ENCODE peak calls at places on chromosomes 4 and X, in four cellular contexts. F, P, Z and O are unnamed samples.

GRCh38 chr4:77493120-77493767 is 112.4 kb upstream of the CXCL13 start:
- DNase-seq in Z (no peak), P (no peak), F (no peak), O (no peak)

GRCh38 chr4:2745981-2746806 is 9.9 kb downstream of the TNIP2 start:
- DNase-seq in P (no peak), Z (peak), F (no peak), O (no peak)

GRCh38 chrX:151004085-151004484 is 20.9 kb downstream of the HMGB3 start:
- DNase-seq in P (no peak), F (no peak), Z (peak), O (peak)

GRCh38 chr4:83112239-83112638 is 2.3 kb downstream of the PLAC8 start:
- DNase-seq in F (no peak), Z (no peak), P (no peak), O (no peak)

GRCh38 chr4:54482529-54482961 is 175.2 kb upstream of the KIT start:
- DNase-seq in P (no peak), F (no peak), Z (peak), O (peak)

GRCh38 chrX:65706041-65706828 is 38.8 kb downstream of the MSN start:
- DNase-seq in P (no peak), F (no peak), Z (peak), O (peak)

GRCh38 chr4:123616970-123617392 is 220.4 kb downstream of the SPRY1 start:
- DNase-seq in P (no peak), Z (no peak), F (no peak), O (peak)

GRCh38 chr4:142098900-142099299 is 462.5 kb downstream of the IL15 start:
- DNase-seq in P (no peak), F (no peak), Z (no peak), O (peak)

GRCh38 chrX:81857192-81857591 is 655.3 kb downstream of the SH3BGRL start:
- DNase-seq in P (no peak), F (no peak), Z (no peak), O (no peak)

GRCh38 chrX:100593142-100593541 is 8.4 kb downstream of the TNMD start:
- DNase-seq in P (no peak), Z (no peak), F (no peak), O (no peak)

GRCh38 chr4:123600921-123601904 is 204.6 kb downstream of the SPRY1 start:
- DNase-seq in Z (no peak), P (no peak), F (no peak), O (no peak)

GRCh38 chr4:155906554-155907247 is 3.2 kb downstream of the TDO2 start:
- DNase-seq in F (no peak), Z (peak), P (no peak), O (no peak)

GRCh38 chr4:179095585-179096228 is 1653.5 kb upstream of the AGA start:
- DNase-seq in P (peak), F (peak), Z (peak), O (peak)

GRCh38 chr4:104490096-104490769 is 4.5 kb downstream of the CXXC4 start:
- DNase-seq in Z (no peak), F (peak), P (peak), O (peak)

GRCh38 chr4:131584587-131584986 is 1564.5 kb upstream of the PCDH10 start:
- DNase-seq in F (no peak), P (no peak), Z (no peak), O (no peak)

GRCh38 chrX:65990702-65991101 is 49.2 kb downstream of the VSIG4 start:
- DNase-seq in F (no peak), Z (no peak), P (no peak), O (no peak)

GRCh38 chr4:185143596-185143969 is 517 bp downstream of the SLC25A4 start:
- DNase-seq in F (no peak), P (no peak), Z (peak), O (no peak)

GRCh38 chr4:84050014-84050413 is 449.1 kb downstream of the NKX6-1 start:
- DNase-seq in Z (no peak), P (peak), F (no peak), O (peak)

GRCh38 chrX:46626566-46626965 is 53.0 kb downstream of the CHST7 start:
- DNase-seq in P (no peak), F (no peak), Z (no peak), O (no peak)

DNA sequence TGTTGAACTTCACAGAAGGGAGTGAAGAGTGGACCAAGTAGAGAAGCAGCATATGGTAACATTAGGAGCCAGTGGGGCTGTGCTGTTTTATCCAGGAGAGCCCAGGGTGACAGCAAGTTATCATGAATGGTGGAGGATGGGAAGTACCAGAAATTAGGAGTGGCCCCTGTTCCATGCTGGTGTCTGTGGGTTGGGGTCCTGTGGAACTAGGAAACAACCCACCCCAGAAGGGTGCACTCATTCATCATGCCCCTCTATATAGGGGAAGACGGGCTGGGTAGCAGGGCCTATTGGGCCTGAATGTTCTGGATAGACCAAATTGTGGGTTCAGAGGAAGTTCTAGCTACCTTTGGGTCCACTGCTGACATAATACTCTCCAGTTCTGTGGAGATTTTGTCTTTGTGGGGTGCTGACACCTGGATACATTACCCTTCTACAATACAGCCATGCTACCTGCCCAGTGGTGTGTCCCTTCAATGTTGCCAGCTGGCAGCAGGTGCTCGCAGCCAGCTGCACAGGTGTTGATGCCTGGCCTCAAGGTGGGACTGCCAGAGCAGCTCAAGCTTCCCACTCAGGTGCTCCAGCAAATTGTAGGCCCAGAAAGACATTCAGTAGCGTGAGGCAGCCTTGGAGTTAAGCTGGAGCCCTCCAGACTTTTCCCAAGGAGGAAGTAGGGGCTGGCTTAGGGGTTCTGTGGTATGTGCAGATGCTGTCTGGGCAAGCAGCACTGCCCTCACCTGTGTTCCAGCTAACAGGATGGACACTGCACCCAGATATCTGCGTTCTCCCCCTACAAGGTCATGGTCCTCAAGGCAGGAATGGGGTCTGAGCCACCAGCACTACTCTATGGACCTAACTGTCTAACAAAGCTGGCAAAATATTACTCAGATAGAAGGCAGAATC is 106.5 kb downstream of the NHSL2 start:
- DNase-seq in P (peak), Z (no peak), F (peak), O (no peak)
- H3K56ac ChIP-seq in P (no peak), Z (no peak), F (no peak), O (no peak)

GRCh38 chrX:135985974-135986312 is 708 bp downstream of the SLC9A6 start:
- DNase-seq in Z (no peak), P (no peak), F (no peak), O (no peak)

GRCh38 chrX:135984220-135984619 is 1.0 kb upstream of the SLC9A6 start:
- DNase-seq in P (no peak), F (no peak), Z (no peak), O (no peak)

GRCh38 chrX:135982860-135983259 is 2.4 kb upstream of the SLC9A6 start:
- DNase-seq in F (no peak), P (no peak), Z (peak), O (peak)

GRCh38 chrX:135988245-135988644 is 3.0 kb downstream of the SLC9A6 start:
- DNase-seq in Z (no peak), F (no peak), P (no peak), O (no peak)

DNA sequence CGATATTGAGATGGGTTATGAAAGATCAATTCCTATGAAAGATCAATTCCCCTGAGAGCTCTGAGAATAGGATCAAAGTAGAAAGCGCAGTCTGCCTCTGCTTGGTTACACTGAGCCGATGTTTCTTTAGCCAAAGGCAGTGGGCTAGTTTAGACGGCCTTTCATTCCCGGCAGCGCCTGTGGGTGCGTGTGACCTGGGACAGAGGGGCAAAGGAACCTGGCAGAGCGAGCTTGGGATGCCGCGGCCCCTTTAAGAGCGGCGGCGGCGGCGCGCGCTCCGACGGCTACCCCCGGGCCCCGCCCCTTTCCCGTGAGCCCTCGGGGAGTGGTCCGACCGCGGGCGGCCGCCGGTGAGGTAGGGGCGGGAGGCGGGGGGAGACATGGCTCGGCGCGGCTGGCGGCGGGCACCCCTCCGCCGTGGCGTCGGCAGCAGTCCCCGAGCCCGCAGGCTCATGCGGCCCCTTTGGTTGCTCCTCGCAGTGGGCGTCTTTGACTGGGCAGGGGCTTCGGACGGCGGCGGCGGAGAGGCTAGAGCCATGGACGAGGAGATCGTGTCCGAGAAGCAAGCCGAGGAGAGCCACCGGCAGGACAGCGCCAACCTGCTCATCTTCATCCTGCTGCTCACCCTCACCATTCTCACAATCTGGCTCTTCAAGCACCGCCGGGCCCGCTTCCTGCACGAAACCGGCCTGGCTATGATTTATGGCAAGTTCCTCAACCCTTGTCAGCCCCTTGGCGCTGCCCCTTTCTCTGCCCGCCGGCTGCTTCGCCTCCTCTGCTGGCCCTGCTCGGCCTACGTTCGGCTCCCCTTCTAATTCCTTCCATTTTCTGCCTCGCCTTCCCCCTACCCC is at the start of gene SLC9A6:
- DNase-seq in F (peak), Z (peak), P (peak), O (peak)
- H4K8ac ChIP-seq in F (no peak), Z (peak), P (no peak), O (no peak)

DNA sequence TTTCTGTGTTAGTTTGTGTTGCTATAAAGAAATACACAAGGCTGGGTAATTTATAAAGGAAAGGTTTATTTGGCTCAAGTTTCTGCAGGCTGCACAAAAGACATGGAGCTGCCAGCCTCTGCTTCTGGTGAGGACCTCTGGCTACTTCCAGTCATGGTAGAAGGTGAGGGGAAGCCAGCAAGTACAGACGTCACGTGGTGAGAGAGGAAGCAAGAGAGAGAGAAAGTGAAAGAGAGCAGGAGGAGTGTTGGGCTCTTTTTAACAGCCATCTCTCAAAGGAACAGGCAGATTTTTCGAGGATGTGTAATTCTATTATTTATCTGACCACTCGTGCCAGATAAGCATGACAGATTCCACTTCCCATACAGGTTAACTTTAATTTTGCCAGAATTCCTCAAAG is 1199.1 kb downstream of the ADGRL3 start:
- DNase-seq in F (no peak), P (no peak), Z (no peak), O (no peak)
- H3K56ac ChIP-seq in F (no peak), P (no peak), Z (no peak), O (no peak)

GRCh38 chrX:1440506-1440905 is 12.2 kb downstream of the ASMTL start:
- DNase-seq in Z (no peak), F (no peak), P (no peak), O (no peak)

GRCh38 chrX:1430451-1430850 is 22.3 kb downstream of the ASMTL start:
- DNase-seq in P (no peak), Z (no peak), F (no peak), O (no peak)

GRCh38 chrX:1434871-1435240 is 17.9 kb downstream of the ASMTL start:
- DNase-seq in F (no peak), P (no peak), Z (no peak), O (no peak)

GRCh38 chrX:1433646-1434357 is 18.9 kb downstream of the ASMTL start:
- DNase-seq in Z (no peak), F (no peak), P (no peak), O (no peak)

GRCh38 chrX:1435241-1435900 is 17.3 kb downstream of the ASMTL start:
- DNase-seq in Z (no peak), F (no peak), P (peak), O (no peak)
- H4K8ac ChIP-seq in Z (no peak), F (no peak), P (no peak), O (no peak)

DNA sequence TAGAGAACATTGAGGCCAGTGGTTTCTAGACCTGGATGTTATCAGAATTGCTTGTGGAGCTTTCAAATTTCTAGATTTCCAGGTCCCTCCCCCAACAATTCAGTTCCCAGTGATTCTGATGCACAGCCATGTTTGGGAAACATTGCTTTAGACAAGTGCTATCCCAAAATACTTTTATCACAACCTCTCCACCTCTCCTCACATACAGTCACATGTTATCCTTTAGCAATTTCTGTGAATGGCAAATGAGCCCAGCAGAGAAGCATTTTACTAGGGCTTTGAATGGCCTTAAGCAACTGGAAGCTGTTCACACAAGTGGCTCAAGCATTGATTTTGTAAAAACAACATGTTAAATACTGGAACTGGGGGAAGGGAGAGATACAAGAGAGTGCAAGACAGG is 29.7 kb downstream of the DCX start:
- DNase-seq in Z (no peak), P (no peak), F (no peak), O (no peak)
- H3K56ac ChIP-seq in Z (no peak), P (no peak), F (no peak), O (no peak)

GRCh38 chr4:7059673-7060072 is 8.2 kb downstream of the GRPEL1 start:
- DNase-seq in F (no peak), P (no peak), Z (no peak), O (no peak)

GRCh38 chr4:7060346-7061150 is 7.3 kb downstream of the GRPEL1 start:
- DNase-seq in F (no peak), P (no peak), Z (no peak), O (no peak)

GRCh38 chr4:7061815-7062214 is 6.0 kb downstream of the GRPEL1 start:
- DNase-seq in F (no peak), Z (no peak), P (no peak), O (no peak)

GRCh38 chr4:7055990-7056325 is 11.9 kb downstream of the GRPEL1 start:
- DNase-seq in P (no peak), F (no peak), Z (no peak), O (no peak)

DNA sequence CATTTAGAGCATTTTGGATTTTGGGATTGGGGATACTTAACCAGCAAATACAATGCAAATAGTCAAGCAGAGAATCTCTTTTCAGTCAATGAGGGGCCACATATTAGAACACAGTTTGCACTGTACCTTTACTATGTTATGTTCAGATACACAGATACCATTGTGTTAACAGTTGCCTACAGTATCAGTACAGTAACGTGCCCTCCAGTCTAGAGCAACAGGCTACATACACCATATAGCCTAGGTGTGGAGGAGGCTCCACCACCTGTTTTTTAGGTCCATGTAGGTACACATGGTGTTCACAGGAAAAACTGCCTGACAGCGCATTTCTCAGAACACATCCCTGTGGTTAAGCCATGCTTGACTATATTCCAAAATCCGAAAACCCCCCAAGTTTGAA is 9.1 kb downstream of the GRPEL1 start:
- DNase-seq in P (no peak), Z (no peak), F (no peak), O (no peak)
- H4K8ac ChIP-seq in P (no peak), Z (no peak), F (no peak), O (no peak)

GRCh38 chrX:20623448-20623847 is 356.7 kb upstream of the RPS6KA3 start:
- DNase-seq in F (no peak), Z (no peak), P (no peak), O (peak)
- H3K56ac ChIP-seq in F (no peak), Z (no peak), P (no peak), O (no peak)

GRCh38 chrX:41785685-41786084 is 61.7 kb downstream of the GPR82 start:
- DNase-seq in Z (peak), P (no peak), F (no peak), O (no peak)
- H4K8ac ChIP-seq in Z (no peak), P (no peak), F (no peak), O (no peak)